ENCODE peak calls at places on chromosomes 7 and 10, in four cellular contexts. Z, U, B and N are unnamed samples.

GRCh38 chr10:74243067-74243466 is 92.0 kb downstream of the ADK start:
- DNase-seq in Z (no peak), U (no peak), B (no peak), N (no peak)

GRCh38 chr7:90625562-90625961 is 29.4 kb downstream of the CDK14 start:
- DNase-seq in Z (no peak), U (peak; percentile 35), B (peak; percentile 43), N (peak; percentile 71)

GRCh38 chr7:143405158-143405557 is 3.5 kb downstream of the EPHA1 start:
- DNase-seq in Z (no peak), U (no peak), B (peak; percentile 54), N (no peak)

GRCh38 chr7:29131678-29132077 is 14.7 kb downstream of the CPVL start:
- DNase-seq in Z (no peak), U (no peak), B (no peak), N (no peak)

GRCh38 chr10:81040031-81040430 is 502.3 kb downstream of the SH2D4B start:
- DNase-seq in Z (no peak), U (no peak), B (no peak), N (no peak)

GRCh38 chr10:117370205-117370604 is 5.0 kb downstream of the PDZD8 start:
- DNase-seq in Z (no peak), U (no peak), B (no peak), N (peak; percentile 82)

GRCh38 chr10:130137077-130137448 is 872 bp downstream of the GLRX3 start:
- DNase-seq in Z (no peak), U (peak; percentile 35), B (no peak), N (peak; percentile 39)

GRCh38 chr10:88232029-88232895 is 350.9 kb downstream of the RNLS start:
- DNase-seq in Z (no peak), U (peak; percentile 28), B (peak; percentile 84), N (peak; percentile 73)

GRCh38 chr10:32629910-32630309 is 184.0 kb downstream of the CCDC7 start:
- DNase-seq in Z (no peak), U (no peak), B (no peak), N (no peak)

GRCh38 chr7:70502117-70502516 is 629.8 kb upstream of the GALNT17 start:
- DNase-seq in Z (no peak), U (no peak), B (no peak), N (no peak)

GRCh38 chr10:127886371-127887051 is 6.2 kb downstream of the CLRN3 start:
- DNase-seq in Z (no peak), U (no peak), B (no peak), N (no peak)

GRCh38 chr10:128059915-128060314 is 66.3 kb downstream of the MKI67 start:
- DNase-seq in Z (no peak), U (no peak), B (no peak), N (no peak)

GRCh38 chr7:155405399-155406318 is 52.3 kb upstream of the EN2 start:
- DNase-seq in Z (no peak), U (no peak), B (no peak), N (peak; percentile 2)

GRCh38 chr10:102735065-102735562 is 8.6 kb upstream of the WBP1L start:
- DNase-seq in Z (no peak), U (no peak), B (no peak), N (peak; percentile 11)

GRCh38 chr10:1166101-1166827 is 110.1 kb downstream of the WDR37 start:
- DNase-seq in Z (no peak), U (no peak), B (no peak), N (no peak)

GRCh38 chr7:130995252-130996081 is 261.5 kb upstream of the KLF14 start:
- DNase-seq in Z (no peak), U (no peak), B (no peak), N (no peak)

GRCh38 chr7:51317582-51317910 is 937 bp upstream of the COBL start:
- DNase-seq in Z (no peak), U (no peak), B (no peak), N (no peak)

GRCh38 chr10:32210306-32211045 is 136.5 kb downstream of the EPC1 start:
- DNase-seq in Z (no peak), U (peak; percentile 60), B (no peak), N (peak; percentile 72)

GRCh38 chr7:139490130-139490529 is 6.7 kb upstream of the KLRG2 start:
- DNase-seq in Z (no peak), U (no peak), B (no peak), N (no peak)

GRCh38 chr10:119423911-119424590 is 118.5 kb downstream of the RGS10 start:
- DNase-seq in Z (no peak), U (no peak), B (no peak), N (no peak)

GRCh38 chr7:5397657-5398237 is 25.9 kb downstream of the TNRC18 start:
- DNase-seq in Z (no peak), U (no peak), B (no peak), N (no peak)

GRCh38 chr7:5396999-5397656 is 26.5 kb downstream of the TNRC18 start:
- DNase-seq in Z (no peak), U (no peak), B (peak; percentile 74), N (peak; percentile 93)

GRCh38 chr7:5395246-5395645 is 28.4 kb downstream of the TNRC18 start:
- DNase-seq in Z (no peak), U (no peak), B (no peak), N (no peak)

GRCh38 chr7:5394264-5395105 is 29.1 kb downstream of the TNRC18 start:
- DNase-seq in Z (no peak), U (no peak), B (no peak), N (no peak)

DNA sequence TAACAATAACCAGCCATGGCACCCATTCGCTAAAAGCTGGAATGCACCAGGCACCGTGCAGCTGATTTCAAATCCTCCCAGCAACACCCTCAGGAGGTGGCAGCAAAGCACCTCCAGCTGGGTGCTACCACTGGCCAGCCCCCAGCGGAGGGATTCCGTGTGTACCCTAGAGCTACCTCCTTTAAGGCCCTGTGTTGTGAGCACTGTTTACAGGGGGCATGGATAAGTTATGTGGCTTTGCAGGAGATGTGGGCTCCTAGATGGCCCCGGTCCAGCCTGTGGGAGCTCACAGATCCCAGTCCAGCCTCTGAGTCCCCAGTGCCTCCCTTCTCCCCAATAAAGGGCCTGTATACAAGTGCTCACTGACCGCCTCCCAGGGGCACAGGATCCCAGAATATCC is 27.1 kb downstream of the TNRC18 start:
- DNase-seq in Z (no peak), U (no peak), B (no peak), N (no peak)
- TF ChIP-seq CTCF in Z (no peak), U (peak; percentile 10), B (no peak), N (no peak)

DNA sequence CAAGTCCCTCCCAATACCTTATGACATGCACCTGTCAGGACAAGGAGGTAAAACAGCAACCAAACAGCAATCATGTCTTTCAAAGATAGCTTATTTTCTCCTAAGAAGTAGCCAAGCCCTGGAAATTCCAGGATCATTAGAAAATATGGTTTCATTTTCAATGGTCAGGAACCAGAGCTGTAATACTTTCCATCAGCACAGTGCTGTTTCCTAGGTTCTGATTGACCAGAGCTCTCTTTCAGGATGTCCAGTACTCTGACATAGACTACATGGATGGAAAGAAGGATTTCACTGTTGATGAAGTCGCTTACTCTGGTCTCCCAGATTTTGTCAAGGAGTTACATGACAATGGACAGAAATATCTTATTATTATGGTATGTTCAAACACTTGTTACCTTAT is 29.0 kb downstream of the MGAM2 start:
- DNase-seq in Z (no peak), U (no peak), B (no peak), N (no peak)
- H3K4me3 ChIP-seq in Z (no peak overlapping the region), U (no peak overlapping the region), B (no peak overlapping the region), N (no peak overlapping the region)

GRCh38 chr7:45921381-45921698 is 268 bp upstream of the IGFBP3 start:
- DNase-seq in Z (no peak), U (no peak), B (peak; percentile 43), N (no peak)

GRCh38 chr7:45921699-45922519 is 837 bp upstream of the IGFBP3 start:
- DNase-seq in Z (no peak), U (peak; percentile 81), B (peak; percentile 78), N (peak; percentile 85)

GRCh38 chr7:45919947-45920542 is 1.0 kb downstream of the IGFBP3 start:
- DNase-seq in Z (no peak), U (no peak), B (no peak), N (peak; percentile 14)

GRCh38 chr7:45919231-45919825 is 1.7 kb downstream of the IGFBP3 start:
- DNase-seq in Z (no peak), U (no peak), B (no peak), N (no peak)

DNA sequence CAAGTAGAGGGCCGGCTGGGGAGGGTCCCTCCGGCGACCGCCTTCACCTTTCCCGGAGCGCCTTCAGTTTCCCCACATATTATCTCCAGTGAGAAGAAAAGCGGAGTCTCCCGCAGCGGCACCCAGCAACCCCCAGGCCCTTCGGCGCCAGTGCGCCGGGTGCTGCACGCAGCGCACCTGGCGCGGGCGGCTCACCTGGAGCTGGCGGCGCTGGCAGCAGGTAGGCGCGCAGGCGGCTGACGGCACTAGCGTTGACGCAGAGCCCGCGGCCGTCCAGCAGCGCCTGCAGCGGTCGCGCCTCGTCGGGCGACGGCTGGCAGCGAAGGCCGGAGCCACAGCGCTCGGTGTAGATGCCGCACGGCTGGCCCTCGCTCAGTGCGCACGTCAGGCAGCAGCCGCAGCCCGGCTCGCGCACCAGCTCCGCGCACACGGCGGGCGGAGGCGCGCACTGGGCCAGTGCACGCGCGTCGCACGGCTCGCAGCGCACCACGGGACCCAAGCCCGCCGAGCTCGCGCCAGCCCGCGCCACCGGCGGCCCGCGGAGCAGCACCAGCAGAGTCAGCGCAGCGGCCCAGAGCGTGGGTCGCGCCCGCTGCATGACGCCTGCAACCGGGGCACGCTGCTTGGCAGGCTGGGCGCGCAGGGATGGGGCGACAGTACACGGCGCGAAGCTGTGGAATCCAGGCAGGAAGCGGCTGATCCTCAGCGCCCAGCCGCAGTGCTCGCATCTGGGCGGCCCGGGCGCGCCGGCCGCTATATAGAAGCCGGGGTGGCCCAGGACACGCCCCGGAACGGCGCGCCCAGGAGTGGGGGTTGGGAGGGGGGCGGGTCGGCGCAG is at the start of gene IGFBP3:
- DNase-seq in Z (no peak), U (no peak), B (peak; percentile 53), N (peak; percentile 66)
- TF ChIP-seq CTCF in Z (no peak), U (no peak), B (no peak), N (no peak)

DNA sequence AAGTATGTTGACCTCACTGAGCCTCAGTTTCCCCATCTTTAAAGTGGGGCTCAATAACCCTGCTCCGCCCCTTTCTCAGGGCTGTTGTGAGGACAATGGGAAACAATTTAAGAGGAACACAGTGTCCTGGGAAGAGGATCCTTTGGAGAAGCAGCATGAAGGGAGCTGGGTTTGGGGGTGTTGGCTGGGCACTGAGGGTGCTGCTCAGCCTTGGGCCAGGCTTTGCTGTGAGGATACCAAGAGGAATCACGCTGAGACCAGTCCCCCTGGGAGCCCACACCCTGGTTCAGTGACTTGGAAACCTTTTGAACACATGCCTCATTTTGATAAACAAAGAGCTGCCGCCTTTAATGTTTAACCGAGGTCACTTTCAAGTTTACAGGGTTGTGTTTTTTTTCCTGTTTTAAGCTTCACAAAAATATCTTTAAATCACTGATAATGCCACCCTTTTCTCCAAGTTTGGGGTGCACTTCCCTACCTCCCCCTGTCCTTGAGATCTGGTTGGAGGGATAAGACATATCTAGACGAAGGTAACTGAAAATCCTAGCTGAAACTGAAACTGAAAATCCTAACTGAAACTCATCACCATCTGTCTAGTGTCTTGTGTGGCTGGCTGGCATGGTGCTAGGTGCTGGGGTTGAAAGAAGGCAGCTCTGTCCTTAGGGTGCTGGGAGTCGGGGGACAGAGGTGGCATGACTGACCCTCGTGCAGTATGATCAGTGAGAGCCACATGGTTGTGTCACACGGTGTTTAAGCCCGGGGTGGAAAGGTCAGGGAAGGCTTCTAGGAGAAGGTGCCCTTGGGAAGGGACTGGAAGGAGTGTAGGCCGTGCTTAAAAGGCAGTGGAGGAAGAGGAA is 27.7 kb downstream of the ZNF775 start:
- DNase-seq in Z (no peak), U (no peak), B (no peak), N (no peak)
- H3K4me3 ChIP-seq in Z (no peak overlapping the region), U (no peak overlapping the region), B (peak overlapping the region; percentile 75), N (no peak overlapping the region)